ENCODE peak calls at places on chromosomes 6 and 20, in ten cellular contexts. K is PC-3, Y is nephron progenitor cell, Q is ovary, E is GM13976, F is Peyer's patch, J is mucosa of descending colon, S is transverse colon, L is suprapubic skin, N is lung. M is an unnamed sample.

GRCh38 chr6:72464791-72465691 is 156.8 kb upstream of the KCNQ5 start:
- DNase-seq in Q (no peak), J (no peak), E (no peak), Y (no peak), N (no peak), L (no peak), S (no peak), K (peak; percentile 57), F (no peak), M (no peak)

GRCh38 chr6:52603000-52603795 is 26.3 kb upstream of the TRAM2 start:
- DNase-seq in F (no peak), K (peak; percentile 47), E (no peak), J (no peak), Q (no peak), L (no peak), S (no peak), Y (no peak), N (no peak), M (no peak)

GRCh38 chr6:143397229-143398222 is 53.0 kb downstream of the ADAT2 start:
- DNase-seq in K (peak; percentile 92), L (peak; percentile 79), Y (peak; percentile 39), S (peak; percentile 55), N (peak; percentile 85), F (peak; percentile 75), E (no peak), Q (no peak), J (peak; percentile 74), M (no peak)

GRCh38 chr20:31835977-31836852 is 9.2 kb downstream of the FOXS1 start:
- DNase-seq in S (peak; percentile 71), J (peak; percentile 74), F (peak; percentile 84), L (peak; percentile 81), K (peak; percentile 94), N (peak; percentile 81), E (peak; percentile 70), Y (no peak), Q (peak; percentile 68), M (peak; percentile 67)

GRCh38 chr6:125577263-125577662 is 172.2 kb upstream of the HEY2 start:
- DNase-seq in L (no peak), S (no peak), F (no peak), N (no peak), K (no peak), Y (no peak), Q (no peak), E (no peak), J (no peak), M (no peak)

GRCh38 chr6:82711105-82711829 is 347.6 kb downstream of the TPBG start:
- DNase-seq in L (no peak), J (no peak), S (no peak), Y (no peak), K (no peak), Q (no peak), N (no peak), F (no peak), E (no peak), M (no peak)

GRCh38 chr20:1357921-1358671 is 29.2 kb upstream of the SDCBP2 start:
- DNase-seq in Y (no peak), E (no peak), K (peak; percentile 64), F (no peak), J (no peak), N (no peak), S (no peak), L (no peak), Q (no peak), M (no peak)

GRCh38 chr6:109194770-109195169 is 99.5 kb downstream of the CEP57L1 start:
- DNase-seq in N (no peak), Y (no peak), S (no peak), E (no peak), F (no peak), L (no peak), J (no peak), Q (no peak), K (no peak), M (no peak)

GRCh38 chr6:30883743-30884520 is at the start of gene DDR1:
- DNase-seq in Q (peak; percentile 94), L (peak; percentile 89), S (peak; percentile 83), N (peak; percentile 59), K (peak; percentile 75), J (peak; percentile 85), E (peak; percentile 88), Y (peak; percentile 72), F (peak; percentile 84), M (peak; percentile 89)

GRCh38 chr6:83804886-83805285 is 48.3 kb upstream of the RIPPLY2 start:
- DNase-seq in E (no peak), S (no peak), K (no peak), N (no peak), F (no peak), J (no peak), L (no peak), Y (no peak), Q (no peak), M (no peak)
- TF ChIP-seq CTCF in E (no peak), S (no peak), K (peak; percentile 34), N (no peak), F (no peak), J (no peak), L (no peak), Y (no peak), Q (no peak), M (no peak)

GRCh38 chr20:61515922-61516321 is 263.9 kb downstream of the CDH4 start:
- DNase-seq in F (no peak), S (no peak), J (no peak), Q (no peak), Y (no peak), K (no peak), L (no peak), E (no peak), N (no peak), M (no peak)

GRCh38 chr20:61518424-61518951 is 266.4 kb downstream of the CDH4 start:
- DNase-seq in E (no peak), Y (no peak), J (no peak), S (no peak), Q (no peak), N (no peak), L (no peak), F (no peak), K (no peak), M (no peak)

GRCh38 chr20:61514805-61515505 is 262.9 kb downstream of the CDH4 start:
- DNase-seq in L (no peak), Y (no peak), Q (no peak), K (no peak), S (no peak), E (no peak), F (no peak), N (no peak), J (peak; percentile 22), M (no peak)

GRCh38 chr20:61517419-61517818 is 265.4 kb downstream of the CDH4 start:
- DNase-seq in E (no peak), N (no peak), F (no peak), Q (no peak), S (no peak), K (no peak), Y (no peak), L (no peak), J (peak; percentile 2), M (no peak)

GRCh38 chr20:61516398-61517208 is 264.5 kb downstream of the CDH4 start:
- DNase-seq in E (no peak), Y (no peak), Q (no peak), K (no peak), S (no peak), F (no peak), J (no peak), L (no peak), N (no peak), M (no peak)
- TF ChIP-seq CTCF in E (no peak), Y (no peak), Q (no peak), K (no peak), S (no peak), F (no peak), J (no peak), L (no peak), N (no peak), M (no peak)

GRCh38 chr6:7727150-7727950 is 1.5 kb downstream of the BMP6 start:
- DNase-seq in Q (peak; percentile 25), N (no peak), K (peak; percentile 7), L (no peak), E (peak; percentile 54), S (no peak), J (no peak), Y (peak; percentile 51), F (no peak), M (peak; percentile 53)
- TF ChIP-seq CTCF in Q (no peak), N (no peak), K (no peak), L (no peak), E (no peak), S (no peak), J (no peak), Y (no peak), F (no peak), M (no peak)

DNA sequence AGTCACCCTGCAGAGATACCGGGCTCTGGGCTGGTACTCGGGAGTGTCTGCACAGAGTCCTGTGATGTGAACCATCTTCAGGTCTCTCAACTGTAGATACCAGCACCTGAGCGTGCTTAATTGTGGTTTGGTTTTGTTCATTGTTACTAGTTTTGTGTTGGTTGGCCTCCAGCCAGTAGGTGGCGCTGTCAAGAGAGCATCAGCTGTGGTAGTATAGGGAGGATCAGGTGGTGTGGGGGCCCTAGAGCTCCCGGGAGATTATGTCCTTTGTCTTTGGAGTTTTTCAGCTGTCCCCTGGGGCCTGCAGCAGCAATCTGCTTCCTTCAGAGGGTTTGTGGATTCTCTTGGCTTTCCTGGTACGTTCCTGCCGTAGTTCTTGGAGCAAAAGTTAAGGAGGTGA is 67.9 kb downstream of the CDYL start:
- DNase-seq in K (no peak), Q (no peak), L (no peak), F (no peak), E (no peak), S (no peak), J (no peak), N (no peak), Y (no peak), M (no peak)
- TF ChIP-seq CTCF in K (peak; percentile 71), Q (no peak), L (no peak), F (no peak), E (no peak), S (no peak), J (no peak), N (no peak), Y (no peak), M (peak; percentile 18)

GRCh38 chr6:132598473-132598872 is 8.9 kb upstream of the TAAR5 start:
- DNase-seq in N (no peak), L (no peak), Y (peak; percentile 3), K (peak; percentile 38), E (no peak), Q (no peak), S (no peak), F (no peak), J (no peak), M (no peak)
- TF ChIP-seq CTCF in N (no peak), L (no peak), Y (peak; percentile 34), K (peak; percentile 52), E (peak; percentile 15), Q (no peak), S (no peak), F (peak; percentile 33), J (no peak), M (peak; percentile 38)